ENCODE peak calls at places on chromosomes 6 and 20, in ten cellular contexts. X is cardiac fibroblast; L is choroid plexus epithelial cell; I is CD8-positive, alpha-beta T cell; T is stomach; B is glutamatergic neuron; K is ascending aorta; M is progenitor cell of endocrine pancreas; P is AG09309; E is HFFc6. F is an unnamed sample.

GRCh38 chr6:113031591-113031990 is 684.5 kb downstream of the RFPL4B start:
- DNase-seq in X (no peak), L (no peak), I (no peak), T (no peak), B (no peak), K (no peak), M (no peak), P (no peak), E (no peak), F (no peak)

GRCh38 chr6:12967686-12968085 is 251.1 kb downstream of the PHACTR1 start:
- DNase-seq in X (peak), L (no peak), I (no peak), T (no peak), B (no peak), K (no peak), M (no peak), P (peak), E (peak), F (peak)

GRCh38 chr20:58420798-58421496 is 31.9 kb downstream of the VAPB start:
- DNase-seq in X (peak), L (peak), I (no peak), T (no peak), B (no peak), K (no peak), M (no peak), P (peak), E (peak), F (no peak)

GRCh38 chr20:15076785-15077184 is 739.4 kb upstream of the FLRT3 start:
- DNase-seq in X (no peak), L (no peak), I (no peak), T (no peak), B (no peak), K (no peak), M (no peak), P (no peak), E (no peak), F (no peak)

GRCh38 chr6:125267806-125268523 is 33.8 kb downstream of the HDDC2 start:
- DNase-seq in X (peak), L (peak), I (no peak), T (no peak), B (no peak), K (no peak), M (no peak), P (no peak), E (no peak), F (no peak)

GRCh38 chr20:51206032-51206662 is 183.2 kb upstream of the KCNG1 start:
- DNase-seq in X (no peak), L (no peak), I (no peak), T (no peak), B (no peak), K (no peak), M (no peak), P (no peak), E (no peak), F (no peak)

GRCh38 chr6:72724545-72724944 is 102.7 kb downstream of the KCNQ5 start:
- DNase-seq in X (no peak), L (no peak), I (no peak), T (no peak), B (no peak), K (no peak), M (no peak), P (no peak), E (no peak), F (no peak)

GRCh38 chr6:43856005-43856765 is 86.2 kb downstream of the VEGFA start:
- DNase-seq in X (peak), L (peak), I (no peak), T (peak), B (no peak), K (no peak), M (peak), P (no peak), E (no peak), F (no peak)

GRCh38 chr20:39277185-39277584 is 315.0 kb downstream of the DHX35 start:
- DNase-seq in X (no peak), L (no peak), I (no peak), T (no peak), B (no peak), K (no peak), M (no peak), P (no peak), E (no peak), F (no peak)

GRCh38 chr6:106060167-106060566 is 26.0 kb upstream of the PRDM1 start:
- DNase-seq in X (no peak), L (no peak), I (no peak), T (no peak), B (no peak), K (no peak), M (no peak), P (no peak), E (no peak), F (no peak)

GRCh38 chr20:37598611-37599342 is 71.1 kb upstream of the BLCAP start:
- DNase-seq in X (no peak), L (no peak), I (no peak), T (no peak), B (no peak), K (no peak), M (no peak), P (no peak), E (no peak), F (no peak)

GRCh38 chr6:41685641-41686380 is 47.5 kb downstream of the MDFI start:
- DNase-seq in X (no peak), L (no peak), I (no peak), T (no peak), B (no peak), K (no peak), M (no peak), P (no peak), E (no peak), F (no peak)

GRCh38 chr6:89368107-89368506 is 15.6 kb upstream of the UBE2J1 start:
- DNase-seq in X (peak), L (peak), I (peak), T (peak), B (peak), K (no peak), M (peak), P (no peak), E (peak), F (no peak)

GRCh38 chr6:162726997-162727346 is 594 bp downstream of the PRKN start:
- DNase-seq in X (peak), L (peak), I (no peak), T (no peak), B (no peak), K (no peak), M (no peak), P (no peak), E (no peak), F (no peak)
- TF ChIP-seq CTCF in X (no peak), L (no peak), I (no peak), T (no peak), B (no peak), K (no peak), M (no peak), P (no peak), E (no peak), F (no peak)

DNA sequence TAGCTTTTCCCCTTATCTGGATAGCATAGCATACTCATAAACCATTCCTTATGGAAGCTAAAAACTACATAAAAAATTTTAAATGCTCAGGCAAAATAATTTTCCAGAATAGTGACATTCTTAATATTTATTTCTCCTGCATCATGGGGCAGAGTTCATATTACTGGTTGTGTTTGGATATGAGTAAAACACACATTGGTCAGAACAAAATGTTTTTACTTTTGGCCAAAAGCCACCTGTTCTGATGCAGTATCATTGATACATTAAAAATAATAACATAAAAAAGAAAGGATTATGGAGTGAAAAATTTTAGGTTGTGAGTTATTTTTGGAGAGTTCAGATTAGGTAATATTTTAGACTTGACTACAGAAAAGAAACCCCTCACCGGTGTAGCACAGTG is 33.6 kb downstream of the TRAM2 start:
- DNase-seq in X (no peak), L (peak), I (no peak), T (no peak), B (no peak), K (no peak), M (no peak), P (no peak), E (no peak), F (no peak)
- TF ChIP-seq CTCF in X (no peak), L (no peak), I (no peak), T (no peak), B (no peak), K (no peak), M (no peak), P (no peak), E (no peak), F (no peak)

GRCh38 chr20:10478930-10479329 is 43.8 kb downstream of the SLX4IP start:
- DNase-seq in X (no peak), L (no peak), I (no peak), T (no peak), B (no peak), K (no peak), M (no peak), P (no peak), E (no peak), F (no peak)
- TF ChIP-seq CTCF in X (no peak), L (peak), I (no peak), T (no peak), B (no peak), K (no peak), M (no peak), P (no peak), E (no peak), F (no peak)

GRCh38 chr6:131084982-131085381 is 21.9 kb upstream of the EPB41L2 start:
- DNase-seq in X (no peak), L (no peak), I (no peak), T (no peak), B (no peak), K (no peak), M (no peak), P (no peak), E (no peak), F (no peak)
- TF ChIP-seq CTCF in X (no peak), L (peak), I (no peak), T (no peak), B (peak), K (no peak), M (peak), P (no peak), E (peak), F (no peak)

GRCh38 chr20:20665933-20666332 is 46.5 kb downstream of the RALGAPA2 start:
- DNase-seq in X (no peak), L (no peak), I (no peak), T (no peak), B (no peak), K (no peak), M (no peak), P (no peak), E (no peak), F (no peak)

GRCh38 chr20:20666359-20666758 is 46.1 kb downstream of the RALGAPA2 start:
- DNase-seq in X (no peak), L (peak), I (no peak), T (no peak), B (no peak), K (no peak), M (no peak), P (no peak), E (no peak), F (no peak)

GRCh38 chr20:20665200-20665599 is 47.2 kb downstream of the RALGAPA2 start:
- DNase-seq in X (no peak), L (no peak), I (no peak), T (no peak), B (no peak), K (no peak), M (no peak), P (no peak), E (no peak), F (no peak)

GRCh38 chr20:20663841-20664240 is 48.6 kb downstream of the RALGAPA2 start:
- DNase-seq in X (no peak), L (no peak), I (no peak), T (no peak), B (no peak), K (no peak), M (no peak), P (no peak), E (no peak), F (no peak)

DNA sequence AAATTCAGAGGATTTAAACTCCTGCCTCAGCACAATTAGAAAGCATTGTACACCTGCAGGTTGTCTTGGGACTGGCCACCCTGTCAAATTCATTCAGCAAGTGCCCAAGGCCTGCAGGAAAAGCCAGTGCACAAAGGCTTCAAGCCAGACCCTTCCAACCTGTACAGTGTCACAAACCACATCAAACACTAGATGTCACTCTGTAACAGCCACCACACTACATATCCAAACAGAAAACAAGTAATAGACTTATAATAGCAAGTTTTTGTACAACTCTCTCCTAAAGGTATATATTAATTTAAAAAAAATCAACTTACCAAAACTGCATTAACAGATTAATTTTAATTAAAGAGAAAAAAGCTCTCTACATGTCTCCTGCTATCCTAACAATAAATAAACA is 47.6 kb downstream of the RALGAPA2 start:
- DNase-seq in X (peak), L (peak), I (no peak), T (no peak), B (no peak), K (no peak), M (no peak), P (no peak), E (peak), F (no peak)
- TF ChIP-seq CTCF in X (peak), L (peak), I (peak), T (peak), B (peak), K (peak), M (peak), P (peak), E (peak), F (peak)

GRCh38 chr6:1585669-1586049 is 24.1 kb upstream of the FOXC1 start:
- DNase-seq in X (no peak), L (no peak), I (no peak), T (no peak), B (no peak), K (no peak), M (no peak), P (no peak), E (no peak), F (no peak)

GRCh38 chr6:1586861-1587450 is 22.8 kb upstream of the FOXC1 start:
- DNase-seq in X (no peak), L (no peak), I (no peak), T (no peak), B (no peak), K (no peak), M (no peak), P (no peak), E (no peak), F (no peak)

GRCh38 chr6:1584146-1584545 is 25.6 kb upstream of the FOXC1 start:
- DNase-seq in X (no peak), L (no peak), I (no peak), T (no peak), B (no peak), K (no peak), M (no peak), P (no peak), E (no peak), F (no peak)

GRCh38 chr6:1586256-1586655 is 23.5 kb upstream of the FOXC1 start:
- DNase-seq in X (no peak), L (no peak), I (no peak), T (no peak), B (no peak), K (no peak), M (no peak), P (no peak), E (no peak), F (no peak)

GRCh38 chr6:1584996-1585668 is 24.6 kb upstream of the FOXC1 start:
- DNase-seq in X (no peak), L (no peak), I (no peak), T (no peak), B (no peak), K (no peak), M (no peak), P (no peak), E (no peak), F (no peak)
- TF ChIP-seq CTCF in X (no peak), L (no peak), I (no peak), T (no peak), B (no peak), K (no peak), M (no peak), P (no peak), E (no peak), F (no peak)

DNA sequence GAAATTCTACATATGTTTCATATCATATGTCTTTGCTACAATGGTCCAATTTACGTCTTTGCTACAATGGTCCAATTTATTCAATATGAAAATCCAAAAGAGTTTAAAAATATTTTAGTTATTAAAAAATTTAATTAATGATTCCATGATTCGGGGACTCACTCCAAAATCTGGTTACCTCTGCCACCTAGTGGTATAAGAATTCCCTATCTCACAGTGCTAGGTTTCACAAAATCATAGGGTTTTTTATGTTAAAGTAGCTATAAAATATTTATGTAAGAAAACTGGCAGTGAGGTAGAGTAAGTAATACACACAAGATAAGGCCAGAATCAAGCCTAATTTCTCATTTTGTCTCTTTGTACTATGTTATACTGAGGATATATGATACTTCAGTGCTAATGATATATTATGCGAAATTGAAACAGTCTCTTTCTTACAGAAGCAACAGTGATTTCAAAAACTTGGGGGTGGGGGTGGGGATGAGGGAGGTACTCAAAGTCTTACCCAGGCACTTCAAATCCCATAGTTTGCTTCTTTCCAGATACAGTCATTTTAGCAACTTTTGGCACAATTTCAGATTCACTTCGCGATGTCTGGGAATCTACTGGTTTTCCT is 52.3 kb downstream of the HBS1L start:
- DNase-seq in X (peak), L (peak), I (no peak), T (no peak), B (no peak), K (no peak), M (no peak), P (no peak), E (peak), F (no peak)
- TF ChIP-seq CTCF in X (peak), L (peak), I (peak), T (peak), B (no peak), K (peak), M (peak), P (peak), E (peak), F (peak)

F was measured in AG09319.